ENCODE peak calls at places on chromosomes 7 and 10, in nine cellular contexts. G is thoracic aorta; W is Caki2; R is endodermal cell; X is activated B cell treated with CpG ODN at 0.5 μM for 24 hours; S is DMS153; C is NCI-H1092 treated with DMSO at 0.1 percent for 48 hours; T is fibroblast of the conjunctiva; A is activated naive CD4-positive, alpha-beta T cell. B is an unnamed sample.

GRCh38 chr7:131501422-131501821 is 55.0 kb downstream of the PODXL start:
- DNase-seq in S (no peak), C (no peak), A (peak), G (no peak), T (no peak), X (no peak), W (no peak), R (no peak), B (no peak)

GRCh38 chr10:34764347-34764991 is 50.6 kb downstream of the PARD3 start:
- DNase-seq in G (no peak), R (no peak), T (no peak), X (no peak), S (peak), A (no peak), C (peak), W (no peak), B (no peak)

GRCh38 chr7:54664235-54665228 is 94.5 kb downstream of the SEC61G start:
- DNase-seq in X (no peak), T (no peak), W (peak), G (no peak), S (peak), A (no peak), R (peak), C (peak), B (peak)

GRCh38 chr7:98619450-98620321 is 2.6 kb downstream of the NPTX2 start:
- DNase-seq in W (no peak), X (no peak), R (peak), A (no peak), G (no peak), S (no peak), C (no peak), T (no peak), B (no peak)

GRCh38 chr7:137625197-137625596 is 221.6 kb downstream of the DGKI start:
- DNase-seq in T (no peak), R (no peak), W (no peak), A (no peak), S (no peak), G (no peak), X (no peak), C (no peak), B (no peak)

GRCh38 chr7:132462478-132462877 is 113.8 kb downstream of the PLXNA4 start:
- DNase-seq in G (no peak), X (no peak), C (no peak), T (no peak), W (no peak), A (no peak), S (no peak), R (no peak), B (no peak)

GRCh38 chr7:157955383-157955999 is 618.7 kb downstream of the DNAJB6 start:
- DNase-seq in R (peak), X (no peak), S (no peak), A (no peak), T (no peak), G (no peak), W (no peak), C (no peak), B (no peak)

GRCh38 chr7:39288303-39288702 is 277.9 kb upstream of the YAE1 start:
- DNase-seq in T (no peak), G (no peak), W (no peak), C (no peak), S (no peak), R (no peak), X (no peak), A (no peak), B (no peak)

GRCh38 chr10:123139521-123140163 is 3.9 kb downstream of the HMX3 start:
- DNase-seq in T (no peak), X (no peak), S (no peak), G (no peak), R (peak), W (no peak), A (no peak), C (no peak), B (no peak)

GRCh38 chr7:584122-584465 is 64.4 kb upstream of the PDGFA start:
- DNase-seq in A (peak), R (no peak), T (no peak), G (no peak), C (no peak), S (no peak), X (no peak), W (no peak), B (no peak)

GRCh38 chr7:123360631-123361030 is 160.9 kb upstream of the SLC13A1 start:
- DNase-seq in A (no peak), C (no peak), S (no peak), G (no peak), R (no peak), T (no peak), X (no peak), W (no peak), B (no peak)

GRCh38 chr7:140200102-140200989 is 23.6 kb upstream of the KDM7A start:
- DNase-seq in C (no peak), A (no peak), T (peak), S (no peak), R (no peak), X (no peak), W (no peak), G (peak), B (no peak)